ENCODE peak calls at places on chromosomes 4 and X, in six cellular contexts. One of them, this sample, is unnamed.

GRCh38 chr4:26434030-26434639 is 56.1 kb downstream of the CCKAR start:
- DNase-seq in ELF-1: no peak
- DNase-seq in BJ: no peak
- DNase-seq in kidney tubule cell: no peak
- DNase-seq in mucosa of descending colon: no peak
- DNase-seq in left ventricle myocardium inferior: no peak
- DNase-seq in this sample: no peak

GRCh38 chr4:173371292-173372192 is 788 bp downstream of the SAP30 start:
- DNase-seq in ELF-1: peak; percentile 87
- DNase-seq in BJ: no peak
- DNase-seq in kidney tubule cell: peak; percentile 79
- DNase-seq in mucosa of descending colon: peak; percentile 80
- DNase-seq in left ventricle myocardium inferior: peak; percentile 79
- DNase-seq in this sample: peak; percentile 71

GRCh38 chrX:72685810-72686465 is 28.2 kb downstream of the PHKA1 start:
- DNase-seq in ELF-1: no peak
- DNase-seq in BJ: no peak
- DNase-seq in kidney tubule cell: peak; percentile 45
- DNase-seq in mucosa of descending colon: no peak
- DNase-seq in left ventricle myocardium inferior: no peak
- DNase-seq in this sample: no peak

GRCh38 chr4:121726642-121727268 is 30.0 kb upstream of the ANXA5 start:
- DNase-seq in ELF-1: no peak
- DNase-seq in BJ: no peak
- DNase-seq in kidney tubule cell: peak; percentile 77
- DNase-seq in mucosa of descending colon: no peak
- DNase-seq in left ventricle myocardium inferior: no peak
- DNase-seq in this sample: no peak

GRCh38 chr4:151624606-151625565 is 135.9 kb downstream of the GATB start:
- DNase-seq in ELF-1: no peak
- DNase-seq in BJ: no peak
- DNase-seq in kidney tubule cell: no peak
- DNase-seq in mucosa of descending colon: no peak
- DNase-seq in left ventricle myocardium inferior: no peak
- DNase-seq in this sample: no peak

GRCh38 chr4:120718979-120719566 is 203.5 kb downstream of the PRDM5 start:
- DNase-seq in ELF-1: peak; percentile 64
- DNase-seq in BJ: no peak
- DNase-seq in kidney tubule cell: peak; percentile 34
- DNase-seq in mucosa of descending colon: no peak
- DNase-seq in left ventricle myocardium inferior: no peak
- DNase-seq in this sample: peak; percentile 23

GRCh38 chrX:153688071-153688470 is 345 bp downstream of the SLC6A8 start:
- DNase-seq in ELF-1: no peak
- DNase-seq in BJ: no peak
- DNase-seq in kidney tubule cell: no peak
- DNase-seq in mucosa of descending colon: no peak
- DNase-seq in left ventricle myocardium inferior: no peak
- DNase-seq in this sample: no peak

GRCh38 chr4:123599920-123600394 is 203.4 kb downstream of the SPRY1 start:
- DNase-seq in ELF-1: peak; percentile 79
- DNase-seq in BJ: no peak
- DNase-seq in kidney tubule cell: peak; percentile 88
- DNase-seq in mucosa of descending colon: peak; percentile 92
- DNase-seq in left ventricle myocardium inferior: peak; percentile 73
- DNase-seq in this sample: peak; percentile 38

GRCh38 chr4:133968174-133968573 is 233.4 kb downstream of the PABPC4L start:
- DNase-seq in ELF-1: no peak
- DNase-seq in BJ: no peak
- DNase-seq in kidney tubule cell: no peak
- DNase-seq in mucosa of descending colon: no peak
- DNase-seq in left ventricle myocardium inferior: no peak
- DNase-seq in this sample: no peak

GRCh38 chrX:150200820-150201287 is 162.3 kb upstream of the MAMLD1 start:
- DNase-seq in ELF-1: peak; percentile 52
- DNase-seq in BJ: peak; percentile 87
- DNase-seq in kidney tubule cell: peak; percentile 99
- DNase-seq in mucosa of descending colon: no peak
- DNase-seq in left ventricle myocardium inferior: no peak
- DNase-seq in this sample: no peak

GRCh38 chrX:105471597-105471996 is 251.1 kb upstream of the TEX13A start:
- DNase-seq in ELF-1: no peak
- DNase-seq in BJ: no peak
- DNase-seq in kidney tubule cell: peak; percentile 6
- DNase-seq in mucosa of descending colon: no peak
- DNase-seq in left ventricle myocardium inferior: no peak
- DNase-seq in this sample: no peak

GRCh38 chrX:21779095-21779494 is 21.2 kb upstream of the SMPX start:
- DNase-seq in ELF-1: no peak
- DNase-seq in BJ: no peak
- DNase-seq in kidney tubule cell: no peak
- DNase-seq in mucosa of descending colon: no peak
- DNase-seq in left ventricle myocardium inferior: no peak
- DNase-seq in this sample: no peak

GRCh38 chr4:184536881-184537248 is 62.5 kb upstream of the IRF2 start:
- DNase-seq in ELF-1: no peak
- DNase-seq in BJ: no peak
- DNase-seq in kidney tubule cell: peak; percentile 6
- DNase-seq in mucosa of descending colon: no peak
- DNase-seq in left ventricle myocardium inferior: no peak
- DNase-seq in this sample: no peak

GRCh38 chr4:119299221-119300071 is 22.5 kb downstream of the FABP2 start:
- DNase-seq in ELF-1: peak; percentile 11
- DNase-seq in BJ: no peak
- DNase-seq in kidney tubule cell: peak; percentile 41
- DNase-seq in mucosa of descending colon: no peak
- DNase-seq in left ventricle myocardium inferior: no peak
- DNase-seq in this sample: no peak

GRCh38 chr4:175823015-175823741 is 11.1 kb upstream of the GPM6A start:
- DNase-seq in ELF-1: no peak
- DNase-seq in BJ: no peak
- DNase-seq in kidney tubule cell: no peak
- DNase-seq in mucosa of descending colon: no peak
- DNase-seq in left ventricle myocardium inferior: no peak
- DNase-seq in this sample: no peak

This sample was measured in glutamatergic neuron.